ENCODE peak calls at places on chromosomes 4 and X, in seven cellular contexts. L is activated CD4-positive, alpha-beta T cell treated with anti-CD3 and anti-CD28 coated beads, Interleukin-2, amount 50 U/mL, for 1 hour; A is PC-3; U is iPS-NIHi11; G is COR-L47; D is C1 segment of cervical spinal cord; R is NCI-H345. W is an unnamed sample.

GRCh38 chr4:41204400-41204978 is 9.9 kb downstream of the APBB2 start:
- DNase-seq in L (no peak), A (peak; percentile 68), U (no peak), G (no peak), D (no peak), R (no peak), W (no peak)

GRCh38 chr4:163392328-163392727 is 48.6 kb downstream of the NPY5R start:
- DNase-seq in L (no peak), A (no peak), U (no peak), G (no peak), D (no peak), R (no peak), W (no peak)

GRCh38 chr4:7367894-7368293 is 66.8 kb downstream of the PSAPL1 start:
- DNase-seq in L (no peak), A (no peak), U (no peak), G (no peak), D (no peak), R (peak; percentile 4), W (no peak)

GRCh38 chr4:122045533-122045932 is 93.7 kb upstream of the TRPC3 start:
- DNase-seq in L (no peak), A (peak; percentile 97), U (peak; percentile 35), G (peak; percentile 96), D (no peak), R (peak; percentile 92), W (no peak)

GRCh38 chrX:40094041-40094899 is 3.5 kb downstream of the BCOR start:
- DNase-seq in L (peak; percentile 29), A (peak; percentile 43), U (no peak), G (peak; percentile 17), D (peak; percentile 41), R (peak; percentile 36), W (peak; percentile 28)

GRCh38 chr4:53196195-53196641 is 169.6 kb downstream of the SCFD2 start:
- DNase-seq in L (no peak), A (no peak), U (no peak), G (no peak), D (no peak), R (no peak), W (no peak)

GRCh38 chr4:103303011-103303410 is 104.9 kb upstream of the CENPE start:
- DNase-seq in L (no peak), A (peak; percentile 22), U (no peak), G (no peak), D (no peak), R (no peak), W (no peak)

GRCh38 chr4:38058186-38058585 is 98.0 kb downstream of the PTTG2 start:
- DNase-seq in L (no peak), A (no peak), U (no peak), G (no peak), D (no peak), R (no peak), W (no peak)

GRCh38 chr4:155705664-155706063 is 39.0 kb downstream of the GUCY1A1 start:
- DNase-seq in L (no peak), A (peak; percentile 10), U (peak; percentile 5), G (no peak), D (no peak), R (no peak), W (no peak)

GRCh38 chr4:89024051-89024675 is 32.8 kb downstream of the FAM13A start:
- DNase-seq in L (peak; percentile 38), A (peak; percentile 76), U (peak; percentile 71), G (peak; percentile 70), D (no peak), R (peak; percentile 65), W (peak; percentile 0)

GRCh38 chr4:100929753-100930152 is 411.9 kb upstream of the EMCN start:
- DNase-seq in L (no peak), A (no peak), U (peak; percentile 33), G (peak; percentile 8), D (no peak), R (no peak), W (no peak)

GRCh38 chr4:23260510-23260909 is 567.8 kb downstream of the GBA3 start:
- DNase-seq in L (no peak), A (no peak), U (no peak), G (no peak), D (no peak), R (no peak), W (no peak)

GRCh38 chrX:138756234-138756633 is 44.7 kb upstream of the FGF13 start:
- DNase-seq in L (no peak), A (peak; percentile 73), U (peak; percentile 48), G (no peak), D (no peak), R (no peak), W (no peak)

GRCh38 chr4:124526760-124527159 is 185.8 kb downstream of the ANKRD50 start:
- DNase-seq in L (no peak), A (no peak), U (no peak), G (no peak), D (no peak), R (no peak), W (no peak)

GRCh38 chrX:38513087-38513742 is 48.1 kb upstream of the TSPAN7 start:
- DNase-seq in L (no peak), A (peak; percentile 10), U (no peak), G (no peak), D (no peak), R (no peak), W (no peak)

GRCh38 chr4:54281060-54281781 is 52.1 kb downstream of the PDGFRA start:
- DNase-seq in L (no peak), A (peak; percentile 90), U (no peak), G (no peak), D (no peak), R (no peak), W (peak; percentile 1)

GRCh38 chr4:14289708-14290107 is 662.2 kb upstream of the BOD1L1 start:
- DNase-seq in L (no peak), A (peak; percentile 76), U (no peak), G (no peak), D (no peak), R (no peak), W (no peak)

GRCh38 chr4:26171953-26172352 is 148.9 kb upstream of the RBPJ start:
- DNase-seq in L (no peak), A (no peak), U (no peak), G (no peak), D (no peak), R (no peak), W (no peak)

GRCh38 chrX:123749643-123750042 is 16.8 kb upstream of the THOC2 start:
- DNase-seq in L (no peak), A (no peak), U (no peak), G (no peak), D (no peak), R (no peak), W (no peak)

GRCh38 chr4:152917533-152918395 is 18.4 kb upstream of the FHDC1 start:
- DNase-seq in L (no peak), A (no peak), U (no peak), G (no peak), D (no peak), R (no peak), W (no peak)

GRCh38 chr4:7907142-7907541 is 32.5 kb downstream of the AFAP1 start:
- DNase-seq in L (no peak), A (no peak), U (no peak), G (no peak), D (no peak), R (no peak), W (no peak)

GRCh38 chr4:7365472-7366179 is 69.1 kb downstream of the PSAPL1 start:
- DNase-seq in L (no peak), A (no peak), U (no peak), G (peak; percentile 99), D (peak; percentile 33), R (peak; percentile 93), W (peak; percentile 90)

GRCh38 chr4:83109480-83110221 is 4.9 kb downstream of the PLAC8 start:
- DNase-seq in L (peak; percentile 20), A (peak; percentile 33), U (peak; percentile 65), G (peak; percentile 73), D (no peak), R (peak; percentile 59), W (no peak)

GRCh38 chr4:8819421-8820177 is 52.0 kb downstream of the HMX1 start:
- DNase-seq in L (no peak), A (no peak), U (peak; percentile 40), G (no peak), D (no peak), R (no peak), W (no peak)

GRCh38 chr4:102623622-102624021 is 122.5 kb downstream of the NFKB1 start:
- DNase-seq in L (no peak), A (peak; percentile 40), U (peak; percentile 37), G (peak; percentile 79), D (no peak), R (peak; percentile 25), W (peak; percentile 8)

GRCh38 chrX:69298466-69299140 is 133.3 kb upstream of the PJA1 start:
- DNase-seq in L (no peak), A (no peak), U (no peak), G (no peak), D (no peak), R (no peak), W (no peak)

GRCh38 chr4:117479673-117480072 is 394.3 kb upstream of the TRAM1L1 start:
- DNase-seq in L (no peak), A (no peak), U (no peak), G (no peak), D (no peak), R (no peak), W (no peak)

GRCh38 chrX:19683817-19684216 is 168.5 kb upstream of the MAP3K15 start:
- DNase-seq in L (peak; percentile 16), A (no peak), U (no peak), G (no peak), D (no peak), R (no peak), W (no peak)

GRCh38 chr4:20687894-20688293 is 12.4 kb upstream of the PACRGL start:
- DNase-seq in L (no peak), A (peak; percentile 53), U (no peak), G (no peak), D (no peak), R (no peak), W (no peak)

GRCh38 chrX:1581132-1581531 is 10.3 kb upstream of the AKAP17A start:
- DNase-seq in L (peak; percentile 69), A (peak; percentile 71), U (peak; percentile 56), G (peak; percentile 27), D (no peak), R (peak; percentile 32), W (no peak)

GRCh38 chr4:56668267-56668666 is 12.8 kb downstream of the HOPX start:
- DNase-seq in L (no peak), A (peak; percentile 38), U (peak; percentile 55), G (no peak), D (no peak), R (no peak), W (no peak)

GRCh38 chr4:163967710-163968109 is 473.2 kb downstream of the TMA16 start:
- DNase-seq in L (no peak), A (no peak), U (no peak), G (no peak), D (no peak), R (no peak), W (no peak)

GRCh38 chr4:142719854-142720541 is 126.1 kb downstream of the INPP4B start:
- DNase-seq in L (no peak), A (peak; percentile 93), U (peak; percentile 26), G (peak; percentile 30), D (no peak), R (peak; percentile 15), W (no peak)

GRCh38 chr4:128354205-128354821 is 66.7 kb upstream of the PGRMC2 start:
- DNase-seq in L (no peak), A (peak; percentile 54), U (peak; percentile 25), G (peak; percentile 61), D (no peak), R (peak; percentile 1), W (no peak)

GRCh38 chrX:12929701-12930100 is 23.3 kb downstream of the TLR8 start:
- DNase-seq in L (no peak), A (no peak), U (no peak), G (no peak), D (no peak), R (no peak), W (no peak)